ENCODE peak calls at places on chromosomes 1 and 21, in seven cellular contexts. I is activated naive CD4-positive, alpha-beta T cell; D is cardiac fibroblast; O is stimulated activated CD4-positive, alpha-beta T cell treated with anti-CD3 and anti-CD28 coated beads, Interleukin-1b, Interleukin-23, amount 100 ng/mL, for 24 hours; V is iris pigment epithelial cell; J is uterus; K is T-helper 2 cell treated with Interferon-gamma antibody and Interleukin-4, amounts not matched to agents 5 μg/mL and 100 μg/mL, for 36 hours. A is an unnamed sample.

GRCh38 chr1:21592086-21592865 is 76.9 kb downstream of the RAP1GAP start:
- DNase-seq in I (no peak), D (no peak), O (no peak), V (no peak), J (no peak), K (no peak), A (no peak)

GRCh38 chr1:110233861-110234260 is 23.7 kb downstream of the KCNC4 start:
- DNase-seq in I (no peak), D (no peak), O (no peak), V (no peak), J (no peak), K (no peak), A (no peak)

GRCh38 chr1:54940027-54940426 is 40.4 kb upstream of the TMEM61 start:
- DNase-seq in I (no peak), D (peak), O (no peak), V (peak), J (no peak), K (no peak), A (no peak)

GRCh38 chr1:178075323-178075722 is 18.6 kb upstream of the RASAL2 start:
- DNase-seq in I (no peak), D (peak), O (no peak), V (no peak), J (no peak), K (no peak), A (no peak)

GRCh38 chr1:178275553-178275952 is 181.6 kb downstream of the RASAL2 start:
- DNase-seq in I (no peak), D (peak), O (no peak), V (peak), J (no peak), K (no peak), A (no peak)

GRCh38 chr1:210262167-210262896 is 29.7 kb downstream of the SERTAD4 start:
- DNase-seq in I (no peak), D (peak), O (no peak), V (no peak), J (no peak), K (no peak), A (peak)

GRCh38 chr1:87201768-87202167 is 126.9 kb upstream of the LMO4 start:
- DNase-seq in I (no peak), D (no peak), O (no peak), V (no peak), J (no peak), K (no peak), A (no peak)

GRCh38 chr1:67307251-67308060 is at the start of gene IL12RB2:
- DNase-seq in I (no peak), D (no peak), O (no peak), V (no peak), J (no peak), K (peak), A (no peak)

GRCh38 chr1:241808265-241808664 is 39.7 kb upstream of the EXO1 start:
- DNase-seq in I (no peak), D (no peak), O (no peak), V (peak), J (no peak), K (no peak), A (no peak)

GRCh38 chr1:48532976-48533375 is 61.0 kb upstream of the SPATA6 start:
- DNase-seq in I (no peak), D (no peak), O (no peak), V (no peak), J (no peak), K (no peak), A (no peak)

GRCh38 chr1:9651565-9652378 is at the start of gene PIK3CD:
- DNase-seq in I (no peak), D (peak), O (no peak), V (peak), J (no peak), K (peak), A (no peak)

GRCh38 chr1:151776665-151777062 is 13.4 kb upstream of the MRPL9 start:
- DNase-seq in I (no peak), D (no peak), O (no peak), V (no peak), J (no peak), K (no peak), A (no peak)

GRCh38 chr1:106608836-106609235 is 447.6 kb upstream of the PRMT6 start:
- DNase-seq in I (no peak), D (no peak), O (no peak), V (no peak), J (no peak), K (no peak), A (no peak)

GRCh38 chr21:37045139-37045538 is 27.7 kb downstream of the PIGP start:
- DNase-seq in I (no peak), D (no peak), O (no peak), V (no peak), J (no peak), K (no peak), A (no peak)

GRCh38 chr1:246687002-246687401 is 37.2 kb upstream of the SCCPDH start:
- DNase-seq in I (no peak), D (no peak), O (no peak), V (no peak), J (no peak), K (no peak), A (no peak)

GRCh38 chr1:94832446-94832845 is 12.3 kb downstream of the SLC44A3 start:
- DNase-seq in I (no peak), D (peak), O (no peak), V (no peak), J (no peak), K (no peak), A (no peak)

GRCh38 chr1:171226757-171227370 is 21.4 kb upstream of the FMO1 start:
- DNase-seq in I (no peak), D (peak), O (no peak), V (peak), J (peak), K (no peak), A (no peak)

GRCh38 chr1:214321686-214322453 is 40.9 kb downstream of the SMYD2 start:
- DNase-seq in I (no peak), D (no peak), O (no peak), V (no peak), J (no peak), K (no peak), A (no peak)

GRCh38 chr1:75641325-75641724 is 30.4 kb upstream of the SLC44A5 start:
- DNase-seq in I (no peak), D (no peak), O (no peak), V (no peak), J (no peak), K (no peak), A (no peak)

GRCh38 chr1:243227596-243227995 is 27.5 kb downstream of the CEP170 start:
- DNase-seq in I (no peak), D (no peak), O (no peak), V (no peak), J (no peak), K (no peak), A (no peak)

GRCh38 chr1:9235123-9235513 is 544 bp downstream of the H6PD start:
- DNase-seq in I (no peak), D (peak), O (no peak), V (peak), J (no peak), K (no peak), A (no peak)

GRCh38 chr1:40837601-40838000 is 24.6 kb downstream of the CITED4 start:
- DNase-seq in I (no peak), D (no peak), O (no peak), V (no peak), J (no peak), K (no peak), A (no peak)

GRCh38 chr1:102105931-102106550 is 109.3 kb upstream of the OLFM3 start:
- DNase-seq in I (no peak), D (no peak), O (no peak), V (no peak), J (no peak), K (no peak), A (no peak)

GRCh38 chr1:167720965-167721616 is 691 bp upstream of the MPZL1 start:
- DNase-seq in I (no peak), D (peak), O (no peak), V (peak), J (no peak), K (no peak), A (peak)

GRCh38 chr1:222195857-222196256 is 352.0 kb downstream of the HHIPL2 start:
- DNase-seq in I (no peak), D (no peak), O (no peak), V (no peak), J (no peak), K (no peak), A (no peak)

GRCh38 chr1:181483561-181484291 is 409 bp downstream of the CACNA1E start:
- DNase-seq in I (no peak), D (no peak), O (no peak), V (no peak), J (no peak), K (no peak), A (no peak)

GRCh38 chr1:220684890-220685289 is 5.3 kb upstream of the C1orf115 start:
- DNase-seq in I (no peak), D (peak), O (no peak), V (no peak), J (no peak), K (no peak), A (no peak)

GRCh38 chr1:13935336-13935735 is 235.3 kb downstream of the PRDM2 start:
- DNase-seq in I (no peak), D (no peak), O (no peak), V (no peak), J (no peak), K (no peak), A (no peak)

GRCh38 chr21:41631564-41632461 is 123.9 kb upstream of the TMPRSS2 start:
- DNase-seq in I (no peak), D (peak), O (no peak), V (peak), J (no peak), K (no peak), A (no peak)

GRCh38 chr1:232987741-232988140 is 37.3 kb downstream of the NTPCR start:
- DNase-seq in I (no peak), D (no peak), O (no peak), V (no peak), J (no peak), K (no peak), A (no peak)

A was measured in smooth muscle cell of the brain vasculature.